ENCODE peak calls at places on chromosomes 12 and 14, in seven cellular contexts. Z is HFFc6, I is SK-N-SH, N is tibial artery, U is A549, E is right atrium auricular region, T is NB4. D is an unnamed sample.

GRCh38 chr14:54651649-54652048 is 84.7 kb downstream of the SAMD4A start:
- DNase-seq in Z (no peak), I (no peak), N (no peak), U (no peak), E (no peak), T (no peak), D (no peak)

GRCh38 chr14:77612011-77612620 is 4.3 kb downstream of the SPTLC2 start:
- DNase-seq in Z (peak), I (no peak), N (no peak), U (no peak), E (no peak), T (no peak), D (no peak)

GRCh38 chr12:89999699-90000505 is 291.3 kb upstream of the ATP2B1 start:
- DNase-seq in Z (peak), I (no peak), N (no peak), U (no peak), E (no peak), T (no peak), D (no peak)

GRCh38 chr14:45083622-45083978 is 316 bp upstream of the PRPF39 start:
- DNase-seq in Z (no peak), I (no peak), N (no peak), U (no peak), E (no peak), T (no peak), D (no peak)

GRCh38 chr12:42240131-42240750 is 2.2 kb upstream of the YAF2 start:
- DNase-seq in Z (no peak), I (no peak), N (no peak), U (no peak), E (no peak), T (no peak), D (no peak)

GRCh38 chr12:131828671-131829350 is 618 bp downstream of the MMP17 start:
- DNase-seq in Z (no peak), I (peak), N (no peak), U (no peak), E (no peak), T (no peak), D (no peak)

GRCh38 chr12:63083046-63083445 is 68.0 kb downstream of the AVPR1A start:
- DNase-seq in Z (no peak), I (no peak), N (no peak), U (no peak), E (no peak), T (no peak), D (no peak)

GRCh38 chr14:74979442-74980397 is 23.0 kb upstream of the EIF2B2 start:
- DNase-seq in Z (peak), I (peak), N (peak), U (no peak), E (no peak), T (peak), D (no peak)

GRCh38 chr12:42729532-42729895 is 140.0 kb upstream of the PRICKLE1 start:
- DNase-seq in Z (peak), I (no peak), N (no peak), U (no peak), E (no peak), T (no peak), D (no peak)

GRCh38 chr14:64502476-64503183 is 1.0 kb downstream of the ZBTB25 start:
- DNase-seq in Z (no peak), I (no peak), N (no peak), U (no peak), E (no peak), T (no peak), D (no peak)

GRCh38 chr12:121796855-121797751 is 3.6 kb upstream of the RHOF start:
- DNase-seq in Z (peak), I (peak), N (peak), U (peak), E (peak), T (no peak), D (peak)

GRCh38 chr12:50261654-50262053 is 21.7 kb downstream of the LIMA1 start:
- DNase-seq in Z (peak), I (no peak), N (no peak), U (no peak), E (no peak), T (no peak), D (no peak)

GRCh38 chr12:25155031-25155576 is 39.9 kb downstream of the DNAI7 start:
- DNase-seq in Z (peak), I (peak), N (no peak), U (peak), E (no peak), T (peak), D (no peak)

GRCh38 chr14:87066221-87066817 is 926.7 kb downstream of the GALC start:
- DNase-seq in Z (no peak), I (no peak), N (no peak), U (no peak), E (no peak), T (peak), D (no peak)

GRCh38 chr14:57812000-57812399 is 53.9 kb downstream of the SLC35F4 start:
- DNase-seq in Z (no peak), I (no peak), N (no peak), U (no peak), E (no peak), T (peak), D (no peak)

GRCh38 chr12:29640589-29641345 is 143.0 kb downstream of the TMTC1 start:
- DNase-seq in Z (no peak), I (no peak), N (no peak), U (no peak), E (no peak), T (no peak), D (no peak)

GRCh38 chr14:33849455-33849801 is 101.4 kb downstream of the EGLN3 start:
- DNase-seq in Z (no peak), I (no peak), N (no peak), U (no peak), E (no peak), T (no peak), D (no peak)
- TF ChIP-seq CTCF in Z (peak), I (no peak), N (no peak), U (no peak), E (no peak), T (no peak), D (no peak)

GRCh38 chr12:2051700-2052625 is 824 bp upstream of the CACNA1C start:
- DNase-seq in Z (no peak), I (peak), N (no peak), U (no peak), E (no peak), T (no peak), D (no peak)
- TF ChIP-seq CTCF in Z (no peak), I (peak), N (no peak), U (no peak), E (no peak), T (no peak), D (no peak)

GRCh38 chr12:107444771-107445170 is 240.8 kb upstream of the PWP1 start:
- DNase-seq in Z (no peak), I (no peak), N (no peak), U (no peak), E (no peak), T (no peak), D (no peak)
- TF ChIP-seq CTCF in Z (no peak), I (no peak), N (no peak), U (no peak), E (no peak), T (no peak), D (no peak)

GRCh38 chr14:90785474-90785873 is 30.8 kb downstream of the TTC7B start:
- DNase-seq in Z (no peak), I (no peak), N (peak), U (no peak), E (peak), T (peak), D (no peak)
- TF ChIP-seq CTCF in Z (peak), I (peak), N (no peak), U (no peak), E (peak), T (peak), D (no peak)

DNA sequence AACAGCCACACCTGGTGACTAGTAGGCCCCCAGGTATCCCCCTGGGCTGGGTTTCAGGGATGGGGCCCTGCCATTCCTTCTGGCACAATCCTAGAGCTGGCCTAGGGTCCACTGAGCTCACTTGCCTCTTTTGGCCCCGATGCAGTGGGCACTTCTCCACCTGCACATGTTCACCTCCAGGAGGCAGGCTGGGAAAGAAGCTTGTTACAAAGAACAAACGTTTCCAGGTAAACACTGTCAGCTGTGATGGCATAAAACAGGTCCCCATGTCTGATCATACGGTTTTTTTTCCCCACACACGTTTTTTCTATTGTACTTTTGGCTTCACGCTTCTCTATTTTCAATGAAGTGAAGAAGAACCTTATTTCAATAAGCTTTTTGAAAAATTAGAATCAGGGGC is 15.8 kb upstream of the HVCN1 start:
- DNase-seq in Z (no peak), I (no peak), N (no peak), U (peak), E (no peak), T (no peak), D (no peak)
- TF ChIP-seq CTCF in Z (peak), I (peak), N (no peak), U (peak), E (no peak), T (peak), D (peak)